ENCODE peak calls at places on chromosomes 11 and 22, in nine cellular contexts. J is GM04504; L is IMR-90; X is activated gamma-delta T cell treated with Interleukin-2 at 50 U/mL for 16 hours; T is EL; A is ureter; V is NCI-H1417; M is stimulated activated CD8-positive, alpha-beta memory T cell treated with anti-CD3 and anti-CD28 coated beads, Interleukin-4, amount 100 ng/mL, for 4 hours; W is KBM-7. Q is an unnamed sample.

GRCh38 chr22:45205624-45205925 is 35.1 kb downstream of the KIAA0930 start:
- DNase-seq in J (no peak), L (no peak), X (no peak), T (no peak), A (no peak), V (no peak), M (no peak), W (no peak), Q (no peak)

GRCh38 chr11:79312591-79313267 is 128.1 kb downstream of the TENM4 start:
- DNase-seq in J (no peak), L (peak; percentile 38), X (no peak), T (no peak), A (no peak), V (peak; percentile 52), M (no peak), W (no peak), Q (no peak)

GRCh38 chr11:128713595-128713994 is 19.7 kb downstream of the FLI1 start:
- DNase-seq in J (no peak), L (no peak), X (no peak), T (peak; percentile 73), A (no peak), V (no peak), M (no peak), W (peak; percentile 77), Q (no peak)

GRCh38 chr11:57772562-57772961 is 11.0 kb downstream of the CTNND1 start:
- DNase-seq in J (no peak), L (peak; percentile 48), X (no peak), T (peak; percentile 46), A (no peak), V (no peak), M (no peak), W (no peak), Q (no peak)

GRCh38 chr11:48014917-48015316 is 34.6 kb downstream of the PTPRJ start:
- DNase-seq in J (no peak), L (no peak), X (no peak), T (no peak), A (no peak), V (no peak), M (no peak), W (no peak), Q (no peak)

GRCh38 chr11:6485661-6486060 is 4.4 kb downstream of the TIMM10B start:
- DNase-seq in J (no peak), L (no peak), X (no peak), T (no peak), A (no peak), V (no peak), M (no peak), W (no peak), Q (no peak)

GRCh38 chr11:6598555-6598954 is 4.9 kb downstream of the RRP8 start:
- DNase-seq in J (no peak), L (no peak), X (no peak), T (no peak), A (no peak), V (no peak), M (no peak), W (no peak), Q (no peak)

GRCh38 chr22:22897036-22897435 is 9.4 kb downstream of the IGLL5 start:
- DNase-seq in J (no peak), L (no peak), X (no peak), T (no peak), A (no peak), V (no peak), M (no peak), W (no peak), Q (no peak)

GRCh38 chr11:27696961-27697360 is 3.3 kb downstream of the BDNF start:
- DNase-seq in J (no peak), L (peak; percentile 85), X (no peak), T (peak; percentile 62), A (no peak), V (peak; percentile 70), M (no peak), W (no peak), Q (no peak)